ENCODE peak calls at places on chromosomes 4 and X, in ten cellular contexts. V is PC-3, F is foreskin keratinocyte, M is mammary epithelial cell, O is upper lobe of right lung, A is lower lobe of right lung, U is ovary, H is astrocyte, N is Peyer's patch, R is K562. G is an unnamed sample. For H3K4me1, the result is how much of the 10 kb centered on the place peaks cover.

GRCh38 chr4:2061208-2062131 is 2.3 kb downstream of the NAT8L start:
- DNase-seq in V (no peak), F (no peak), M (no peak), O (no peak), A (peak), U (no peak), H (no peak), N (no peak), R (no peak), G (no peak)

GRCh38 chr4:76200771-76201224 is 12.8 kb downstream of the SCARB2 start:
- DNase-seq in V (no peak), F (no peak), M (no peak), O (no peak), A (peak), U (no peak), H (no peak), N (peak), R (no peak), G (no peak)

GRCh38 chr4:73311428-73311827 is 52.8 kb upstream of the ANKRD17 start:
- DNase-seq in V (peak), F (peak), M (peak), O (no peak), A (no peak), U (no peak), H (peak), N (no peak), R (no peak), G (peak)

GRCh38 chr4:184635381-184635780 is 13.9 kb downstream of the CASP3 start:
- DNase-seq in V (no peak), F (no peak), M (no peak), O (no peak), A (no peak), U (no peak), H (no peak), N (no peak), R (no peak), G (peak)

GRCh38 chrX:37060999-37061398 is 52.8 kb downstream of the FAM47C start:
- DNase-seq in V (peak), F (peak), M (peak), O (no peak), A (no peak), U (no peak), H (peak), N (no peak), R (peak), G (peak)

GRCh38 chrX:115234220-115234557 is 293 bp upstream of the LRCH2 start:
- DNase-seq in V (no peak), F (no peak), M (no peak), O (no peak), A (no peak), U (no peak), H (no peak), N (no peak), R (no peak), G (no peak)

GRCh38 chr4:16695896-16696295 is 202.5 kb downstream of the LDB2 start:
- DNase-seq in V (no peak), F (no peak), M (no peak), O (no peak), A (no peak), U (no peak), H (no peak), N (no peak), R (no peak), G (no peak)

GRCh38 chrX:11792461-11793421 is 34.7 kb downstream of the MSL3 start:
- DNase-seq in V (peak), F (no peak), M (no peak), O (no peak), A (peak), U (no peak), H (no peak), N (peak), R (no peak), G (no peak)

GRCh38 chr4:74098628-74098995 is 383 bp downstream of the CXCL2 start:
- DNase-seq in V (no peak), F (no peak), M (no peak), O (peak), A (peak), U (no peak), H (no peak), N (no peak), R (no peak), G (peak)

GRCh38 chr4:39922389-39922788 is 55.3 kb downstream of the PDS5A start:
- DNase-seq in V (no peak), F (no peak), M (no peak), O (no peak), A (no peak), U (no peak), H (no peak), N (no peak), R (no peak), G (no peak)

GRCh38 chrX:68929332-68930150 is 100.7 kb downstream of the EFNB1 start:
- DNase-seq in V (peak), F (peak), M (peak), O (no peak), A (no peak), U (peak), H (peak), N (no peak), R (no peak), G (peak)

GRCh38 chrX:2913118-2913517 is 16.0 kb downstream of the ARSD start:
- DNase-seq in V (peak), F (no peak), M (no peak), O (no peak), A (no peak), U (no peak), H (no peak), N (no peak), R (peak), G (no peak)

GRCh38 chr4:168319486-168320019 is 1.0 kb upstream of the DDX60 start:
- DNase-seq in V (no peak), F (no peak), M (peak), O (no peak), A (no peak), U (no peak), H (no peak), N (no peak), R (no peak), G (no peak)

GRCh38 chr4:18075823-18076433 is 54.4 kb upstream of the LCORL start:
- DNase-seq in V (peak), F (no peak), M (no peak), O (no peak), A (no peak), U (no peak), H (no peak), N (peak), R (peak), G (no peak)

GRCh38 chr4:88659890-88660208 is 37.8 kb downstream of the NAP1L5 start:
- DNase-seq in V (no peak), F (no peak), M (no peak), O (no peak), A (no peak), U (no peak), H (no peak), N (no peak), R (no peak), G (no peak)

GRCh38 chr4:88655226-88655625 is 42.4 kb downstream of the NAP1L5 start:
- DNase-seq in V (no peak), F (no peak), M (no peak), O (no peak), A (no peak), U (no peak), H (no peak), N (no peak), R (no peak), G (no peak)

GRCh38 chr4:88661724-88662123 is 35.9 kb downstream of the NAP1L5 start:
- DNase-seq in V (peak), F (peak), M (peak), O (no peak), A (no peak), U (no peak), H (peak), N (no peak), R (no peak), G (peak)

GRCh38 chr4:88659061-88659889 is 38.4 kb downstream of the NAP1L5 start:
- DNase-seq in V (peak), F (peak), M (peak), O (no peak), A (no peak), U (no peak), H (peak), N (peak), R (peak), G (peak)

GRCh38 chr4:88660446-88661294 is 37.0 kb downstream of the NAP1L5 start:
- DNase-seq in V (peak), F (no peak), M (peak), O (no peak), A (no peak), U (no peak), H (peak), N (no peak), R (no peak), G (no peak)
- H3K4me1 ChIP-seq in V (under half), F (under half), M (under half), O (under half), A (under half), U (under half), H (under half), N (under half), R (under half), G (under half)

GRCh38 chr4:101104264-101105052 is 242.9 kb downstream of the PPP3CA start:
- DNase-seq in V (no peak), F (no peak), M (no peak), O (no peak), A (no peak), U (no peak), H (no peak), N (no peak), R (no peak), G (no peak)
- H3K4me1 ChIP-seq in V (under half), F (under half), M (under half), O (under half), A (under half), U (under half), H (under half), N (under half), R (under half), G (under half)

GRCh38 chr4:99642725-99643489 is 14.7 kb downstream of the C4orf54 start:
- DNase-seq in V (no peak), F (no peak), M (no peak), O (no peak), A (no peak), U (peak), H (no peak), N (no peak), R (no peak), G (no peak)
- H3K4me1 ChIP-seq in V (under half), F (under half), M (under half), O (under half), A (under half), U (under half), H (under half), N (under half), R (under half), G (under half)

DNA sequence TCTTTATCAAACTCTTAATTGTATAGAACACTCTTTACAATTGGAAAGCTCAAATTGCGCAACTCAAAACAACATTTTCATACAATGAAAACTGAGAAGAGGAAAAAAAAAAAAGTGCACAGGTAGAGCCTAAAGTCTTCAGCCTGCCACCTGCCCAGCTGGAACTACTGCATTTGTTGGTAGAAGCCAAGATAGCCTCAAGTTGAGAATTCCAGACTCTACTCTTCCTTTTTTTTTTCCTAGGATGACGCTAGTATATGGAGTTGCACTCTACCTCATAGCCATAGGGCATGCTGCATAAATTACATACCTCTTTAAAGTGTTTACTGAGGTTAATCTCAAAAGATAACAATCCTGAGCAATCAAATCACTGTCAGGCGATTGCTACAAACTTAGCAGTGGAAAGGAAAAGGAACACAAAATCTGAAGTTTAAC is 13.6 kb downstream of the ABCG2 start:
- DNase-seq in V (peak), F (peak), M (no peak), O (no peak), A (no peak), U (no peak), H (no peak), N (no peak), R (no peak), G (no peak)
- H3K4me1 ChIP-seq in V (under half), F (under half), M (under half), O (under half), A (under half), U (under half), H (under half), N (under half), R (under half), G (under half)

GRCh38 chr4:88003261-88003660 is 4.2 kb upstream of the PKD2 start:
- DNase-seq in V (no peak), F (no peak), M (peak), O (no peak), A (no peak), U (no peak), H (no peak), N (no peak), R (no peak), G (no peak)

GRCh38 chr4:88005086-88005485 is 2.3 kb upstream of the PKD2 start:
- DNase-seq in V (no peak), F (no peak), M (no peak), O (no peak), A (no peak), U (no peak), H (peak), N (no peak), R (no peak), G (no peak)

GRCh38 chr4:88002786-88003185 is 4.6 kb upstream of the PKD2 start:
- DNase-seq in V (no peak), F (no peak), M (peak), O (no peak), A (no peak), U (no peak), H (peak), N (no peak), R (no peak), G (no peak)

GRCh38 chr4:88006956-88007303 is 505 bp upstream of the PKD2 start:
- DNase-seq in V (no peak), F (no peak), M (no peak), O (no peak), A (no peak), U (no peak), H (no peak), N (no peak), R (no peak), G (no peak)

DNA sequence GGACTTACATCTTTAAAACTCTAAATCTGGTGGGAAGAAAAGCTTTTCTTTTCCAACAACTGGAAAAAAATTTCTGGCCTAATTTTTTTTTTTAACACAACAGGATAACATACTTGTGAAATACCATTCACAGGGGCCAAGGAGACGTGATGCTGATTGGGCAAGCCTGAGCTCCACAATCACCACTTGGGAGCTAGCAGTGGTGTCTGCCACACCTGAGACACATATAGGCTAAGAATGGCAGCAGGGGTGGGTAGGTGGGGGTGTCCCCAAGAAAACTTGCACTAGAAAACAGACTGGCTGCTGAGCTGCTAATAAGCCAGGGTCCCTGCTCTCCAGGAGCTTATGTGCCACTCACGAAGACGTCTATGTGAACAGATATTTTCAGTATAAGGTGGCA is 5.6 kb upstream of the PKD2 start:
- DNase-seq in V (no peak), F (no peak), M (no peak), O (no peak), A (no peak), U (no peak), H (no peak), N (no peak), R (no peak), G (no peak)
- H3K4me1 ChIP-seq in V (under half), F (under half), M (under half), O (under half), A (under half), U (under half), H (under half), N (under half), R (under half), G (under half)

GRCh38 chr4:7868892-7869471 is 70.7 kb downstream of the AFAP1 start:
- DNase-seq in V (no peak), F (no peak), M (no peak), O (no peak), A (no peak), U (no peak), H (no peak), N (no peak), R (no peak), G (no peak)

GRCh38 chr4:7867701-7868429 is 71.8 kb downstream of the AFAP1 start:
- DNase-seq in V (peak), F (no peak), M (peak), O (no peak), A (no peak), U (no peak), H (peak), N (no peak), R (no peak), G (no peak)

GRCh38 chr4:7867191-7867590 is 72.5 kb downstream of the AFAP1 start:
- DNase-seq in V (no peak), F (no peak), M (no peak), O (no peak), A (no peak), U (no peak), H (no peak), N (no peak), R (no peak), G (no peak)

GRCh38 chr4:7865533-7865932 is 74.1 kb downstream of the AFAP1 start:
- DNase-seq in V (no peak), F (no peak), M (no peak), O (no peak), A (no peak), U (no peak), H (no peak), N (no peak), R (no peak), G (no peak)

DNA sequence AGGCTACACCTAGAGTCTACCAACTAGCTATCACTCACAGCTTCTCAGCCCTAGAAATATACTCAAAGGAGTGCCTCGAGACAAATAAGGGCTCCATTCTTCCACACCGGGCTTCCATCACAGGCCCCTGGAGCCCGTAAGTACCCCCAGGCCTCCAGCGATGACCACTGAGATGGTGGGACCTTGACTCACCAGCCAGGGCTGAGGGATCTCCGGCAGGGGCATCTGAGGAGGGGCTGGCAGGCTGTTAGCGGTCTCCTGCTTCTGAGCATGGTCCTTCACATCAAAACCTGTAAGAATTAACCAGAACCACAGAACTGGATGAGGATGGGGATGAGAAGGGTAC is 71.3 kb downstream of the AFAP1 start:
- DNase-seq in V (no peak), F (no peak), M (no peak), O (no peak), A (no peak), U (no peak), H (no peak), N (no peak), R (no peak), G (no peak)
- H3K4me1 ChIP-seq in V (under half), F (under half), M (under half), O (under half), A (under half), U (under half), H (under half), N (under half), R (under half), G (under half)

G was measured in cardiac muscle cell.